ENCODE peak calls at places on chromosomes 5 and 9, in eight cellular contexts. One of them, this sample, is unnamed.

GRCh38 chr9:128081052-128081451 is 13.0 kb downstream of the SLC25A25 start:
- DNase-seq in neural progenitor cell: peak; percentile 81
- DNase-seq in cardiac fibroblast: peak; percentile 91
- DNase-seq in brain microvascular endothelial cell: peak; percentile 91
- DNase-seq in CD4-positive, alpha-beta memory T cell: no peak
- DNase-seq in CD8-positive, alpha-beta memory T cell: no peak
- DNase-seq in transverse colon: no peak
- DNase-seq in Karpas-422: no peak
- DNase-seq in this sample: peak; percentile 53

GRCh38 chr5:91162534-91163381 is 220.4 kb downstream of the ARRDC3 start:
- DNase-seq in neural progenitor cell: no peak
- DNase-seq in cardiac fibroblast: peak; percentile 91
- DNase-seq in brain microvascular endothelial cell: peak; percentile 92
- DNase-seq in CD4-positive, alpha-beta memory T cell: peak; percentile 75
- DNase-seq in CD8-positive, alpha-beta memory T cell: no peak
- DNase-seq in transverse colon: peak; percentile 79
- DNase-seq in Karpas-422: no peak
- DNase-seq in this sample: no peak

GRCh38 chr9:19223724-19224123 is 6.8 kb upstream of the DENND4C start:
- DNase-seq in neural progenitor cell: no peak
- DNase-seq in cardiac fibroblast: no peak
- DNase-seq in brain microvascular endothelial cell: no peak
- DNase-seq in CD4-positive, alpha-beta memory T cell: no peak
- DNase-seq in CD8-positive, alpha-beta memory T cell: no peak
- DNase-seq in transverse colon: no peak
- DNase-seq in Karpas-422: no peak
- DNase-seq in this sample: no peak

GRCh38 chr5:136174021-136174659 is 18.8 kb downstream of the SMIM32 start:
- DNase-seq in neural progenitor cell: peak; percentile 50
- DNase-seq in cardiac fibroblast: peak; percentile 81
- DNase-seq in brain microvascular endothelial cell: peak; percentile 53
- DNase-seq in CD4-positive, alpha-beta memory T cell: no peak
- DNase-seq in CD8-positive, alpha-beta memory T cell: no peak
- DNase-seq in transverse colon: no peak
- DNase-seq in Karpas-422: peak; percentile 75
- DNase-seq in this sample: no peak

GRCh38 chr5:139678751-139679750 is 30.9 kb downstream of the CXXC5 start:
- DNase-seq in neural progenitor cell: no peak
- DNase-seq in cardiac fibroblast: no peak
- DNase-seq in brain microvascular endothelial cell: no peak
- DNase-seq in CD4-positive, alpha-beta memory T cell: no peak
- DNase-seq in CD8-positive, alpha-beta memory T cell: no peak
- DNase-seq in transverse colon: no peak
- DNase-seq in Karpas-422: no peak
- DNase-seq in this sample: no peak

GRCh38 chr9:34010979-34011378 is 37.7 kb downstream of the UBAP2 start:
- DNase-seq in neural progenitor cell: no peak
- DNase-seq in cardiac fibroblast: peak; percentile 19
- DNase-seq in brain microvascular endothelial cell: no peak
- DNase-seq in CD4-positive, alpha-beta memory T cell: no peak
- DNase-seq in CD8-positive, alpha-beta memory T cell: peak; percentile 12
- DNase-seq in transverse colon: no peak
- DNase-seq in Karpas-422: peak; percentile 79
- DNase-seq in this sample: peak; percentile 29

GRCh38 chr9:114539718-114540410 is 34.6 kb upstream of the WHRN start:
- DNase-seq in neural progenitor cell: peak; percentile 16
- DNase-seq in cardiac fibroblast: no peak
- DNase-seq in brain microvascular endothelial cell: no peak
- DNase-seq in CD4-positive, alpha-beta memory T cell: no peak
- DNase-seq in CD8-positive, alpha-beta memory T cell: no peak
- DNase-seq in transverse colon: peak; percentile 25
- DNase-seq in Karpas-422: peak; percentile 64
- DNase-seq in this sample: no peak

GRCh38 chr5:148939676-148940075 is 113.3 kb downstream of the ADRB2 start:
- DNase-seq in neural progenitor cell: no peak
- DNase-seq in cardiac fibroblast: no peak
- DNase-seq in brain microvascular endothelial cell: no peak
- DNase-seq in CD4-positive, alpha-beta memory T cell: no peak
- DNase-seq in CD8-positive, alpha-beta memory T cell: no peak
- DNase-seq in transverse colon: no peak
- DNase-seq in Karpas-422: no peak
- DNase-seq in this sample: no peak

GRCh38 chr5:142323480-142324376 is 1.1 kb downstream of the SPRY4 start:
- DNase-seq in neural progenitor cell: peak; percentile 61
- DNase-seq in cardiac fibroblast: peak; percentile 75
- DNase-seq in brain microvascular endothelial cell: no peak
- DNase-seq in CD4-positive, alpha-beta memory T cell: no peak
- DNase-seq in CD8-positive, alpha-beta memory T cell: no peak
- DNase-seq in transverse colon: peak; percentile 77
- DNase-seq in Karpas-422: no peak
- DNase-seq in this sample: no peak

GRCh38 chr5:102481044-102481715 is 17.6 kb downstream of the SLCO6A1 start:
- DNase-seq in neural progenitor cell: no peak
- DNase-seq in cardiac fibroblast: peak; percentile 12
- DNase-seq in brain microvascular endothelial cell: no peak
- DNase-seq in CD4-positive, alpha-beta memory T cell: no peak
- DNase-seq in CD8-positive, alpha-beta memory T cell: no peak
- DNase-seq in transverse colon: no peak
- DNase-seq in Karpas-422: no peak
- DNase-seq in this sample: no peak

GRCh38 chr5:78544531-78545200 is 103.9 kb downstream of the LHFPL2 start:
- DNase-seq in neural progenitor cell: no peak
- DNase-seq in cardiac fibroblast: peak; percentile 92
- DNase-seq in brain microvascular endothelial cell: peak; percentile 90
- DNase-seq in CD4-positive, alpha-beta memory T cell: no peak
- DNase-seq in CD8-positive, alpha-beta memory T cell: no peak
- DNase-seq in transverse colon: peak; percentile 21
- DNase-seq in Karpas-422: no peak
- DNase-seq in this sample: no peak

GRCh38 chr5:35230043-35230611 is at the start of gene PRLR:
- DNase-seq in neural progenitor cell: peak; percentile 47
- DNase-seq in cardiac fibroblast: peak; percentile 32
- DNase-seq in brain microvascular endothelial cell: peak; percentile 3
- DNase-seq in CD4-positive, alpha-beta memory T cell: no peak
- DNase-seq in CD8-positive, alpha-beta memory T cell: no peak
- DNase-seq in transverse colon: peak; percentile 62
- DNase-seq in Karpas-422: no peak
- DNase-seq in this sample: no peak

GRCh38 chr5:145856285-145856818 is 16.5 kb downstream of the GRXCR2 start:
- DNase-seq in neural progenitor cell: peak; percentile 73
- DNase-seq in cardiac fibroblast: peak; percentile 60
- DNase-seq in brain microvascular endothelial cell: peak; percentile 82
- DNase-seq in CD4-positive, alpha-beta memory T cell: no peak
- DNase-seq in CD8-positive, alpha-beta memory T cell: no peak
- DNase-seq in transverse colon: peak; percentile 26
- DNase-seq in Karpas-422: no peak
- DNase-seq in this sample: no peak

GRCh38 chr9:91029621-91030361 is 228.2 kb downstream of the SYK start:
- DNase-seq in neural progenitor cell: no peak
- DNase-seq in cardiac fibroblast: no peak
- DNase-seq in brain microvascular endothelial cell: peak; percentile 15
- DNase-seq in CD4-positive, alpha-beta memory T cell: no peak
- DNase-seq in CD8-positive, alpha-beta memory T cell: no peak
- DNase-seq in transverse colon: no peak
- DNase-seq in Karpas-422: no peak
- DNase-seq in this sample: no peak

GRCh38 chr5:172760136-172760535 is 10.9 kb downstream of the DUSP1 start:
- DNase-seq in neural progenitor cell: no peak
- DNase-seq in cardiac fibroblast: no peak
- DNase-seq in brain microvascular endothelial cell: no peak
- DNase-seq in CD4-positive, alpha-beta memory T cell: no peak
- DNase-seq in CD8-positive, alpha-beta memory T cell: no peak
- DNase-seq in transverse colon: no peak
- DNase-seq in Karpas-422: no peak
- DNase-seq in this sample: no peak

GRCh38 chr5:32076699-32077695 is 97.1 kb downstream of the GOLPH3 start:
- DNase-seq in neural progenitor cell: peak; percentile 62
- DNase-seq in cardiac fibroblast: peak; percentile 71
- DNase-seq in brain microvascular endothelial cell: peak; percentile 47
- DNase-seq in CD4-positive, alpha-beta memory T cell: no peak
- DNase-seq in CD8-positive, alpha-beta memory T cell: peak; percentile 37
- DNase-seq in transverse colon: peak; percentile 27
- DNase-seq in Karpas-422: peak; percentile 80
- DNase-seq in this sample: peak; percentile 59

GRCh38 chr5:127686424-127686823 is 16.8 kb upstream of the CCDC192 start:
- DNase-seq in neural progenitor cell: no peak
- DNase-seq in cardiac fibroblast: no peak
- DNase-seq in brain microvascular endothelial cell: no peak
- DNase-seq in CD4-positive, alpha-beta memory T cell: no peak
- DNase-seq in CD8-positive, alpha-beta memory T cell: no peak
- DNase-seq in transverse colon: no peak
- DNase-seq in Karpas-422: no peak
- DNase-seq in this sample: no peak

GRCh38 chr5:132821791-132822190 is 8.7 kb downstream of the SHROOM1 start:
- DNase-seq in neural progenitor cell: no peak
- DNase-seq in cardiac fibroblast: no peak
- DNase-seq in brain microvascular endothelial cell: no peak
- DNase-seq in CD4-positive, alpha-beta memory T cell: no peak
- DNase-seq in CD8-positive, alpha-beta memory T cell: no peak
- DNase-seq in transverse colon: no peak
- DNase-seq in Karpas-422: peak; percentile 29
- DNase-seq in this sample: no peak

GRCh38 chr5:140926903-140927573 is 939 bp downstream of the PCDHAC1 start:
- DNase-seq in neural progenitor cell: peak; percentile 70
- DNase-seq in cardiac fibroblast: peak; percentile 11
- DNase-seq in brain microvascular endothelial cell: no peak
- DNase-seq in CD4-positive, alpha-beta memory T cell: no peak
- DNase-seq in CD8-positive, alpha-beta memory T cell: no peak
- DNase-seq in transverse colon: no peak
- DNase-seq in Karpas-422: no peak
- DNase-seq in this sample: peak; percentile 13

GRCh38 chr9:16627967-16628366 is 242.5 kb downstream of the BNC2 start:
- DNase-seq in neural progenitor cell: no peak
- DNase-seq in cardiac fibroblast: peak; percentile 93
- DNase-seq in brain microvascular endothelial cell: peak; percentile 94
- DNase-seq in CD4-positive, alpha-beta memory T cell: no peak
- DNase-seq in CD8-positive, alpha-beta memory T cell: no peak
- DNase-seq in transverse colon: no peak
- DNase-seq in Karpas-422: no peak
- DNase-seq in this sample: no peak

GRCh38 chr9:6552033-6552737 is 93.3 kb downstream of the GLDC start:
- DNase-seq in neural progenitor cell: no peak
- DNase-seq in cardiac fibroblast: peak; percentile 62
- DNase-seq in brain microvascular endothelial cell: peak; percentile 52
- DNase-seq in CD4-positive, alpha-beta memory T cell: no peak
- DNase-seq in CD8-positive, alpha-beta memory T cell: no peak
- DNase-seq in transverse colon: no peak
- DNase-seq in Karpas-422: peak; percentile 25
- DNase-seq in this sample: no peak

GRCh38 chr5:170752257-170753215 is 31.0 kb upstream of the GABRP start:
- DNase-seq in neural progenitor cell: no peak
- DNase-seq in cardiac fibroblast: no peak
- DNase-seq in brain microvascular endothelial cell: no peak
- DNase-seq in CD4-positive, alpha-beta memory T cell: no peak
- DNase-seq in CD8-positive, alpha-beta memory T cell: no peak
- DNase-seq in transverse colon: peak; percentile 15
- DNase-seq in Karpas-422: no peak
- DNase-seq in this sample: peak; percentile 53

DNA sequence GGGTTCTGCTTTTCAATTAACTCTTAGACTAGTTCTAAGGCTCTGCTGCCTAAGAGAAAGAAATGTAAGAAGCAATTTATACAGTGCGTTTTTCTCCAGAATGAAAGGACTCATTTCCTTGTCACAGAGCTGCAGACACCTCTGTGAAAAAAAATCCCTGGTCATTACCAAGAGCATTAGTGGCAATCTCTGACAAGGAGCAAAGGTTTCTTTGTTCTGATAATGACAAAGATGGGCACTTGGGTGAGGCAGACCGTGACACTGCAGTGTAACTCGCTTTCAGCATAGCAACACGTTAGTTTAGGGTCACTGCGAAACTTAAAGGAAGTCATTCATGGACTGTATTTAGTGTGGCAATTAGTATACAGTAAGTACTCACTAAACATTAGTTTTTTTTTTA is 519.9 kb upstream of the C9orf72 start:
- DNase-seq in neural progenitor cell: no peak
- DNase-seq in cardiac fibroblast: no peak
- DNase-seq in brain microvascular endothelial cell: no peak
- DNase-seq in CD4-positive, alpha-beta memory T cell: no peak
- DNase-seq in CD8-positive, alpha-beta memory T cell: no peak
- DNase-seq in transverse colon: no peak
- DNase-seq in Karpas-422: no peak
- DNase-seq in this sample: no peak
- H3K4me3 ChIP-seq in neural progenitor cell: no peak overlapping the region
- H3K4me3 ChIP-seq in cardiac fibroblast: no peak overlapping the region
- H3K4me3 ChIP-seq in brain microvascular endothelial cell: no peak overlapping the region
- H3K4me3 ChIP-seq in CD4-positive, alpha-beta memory T cell: no peak overlapping the region
- H3K4me3 ChIP-seq in CD8-positive, alpha-beta memory T cell: no peak overlapping the region
- H3K4me3 ChIP-seq in transverse colon: no peak overlapping the region
- H3K4me3 ChIP-seq in Karpas-422: no peak overlapping the region
- H3K4me3 ChIP-seq in this sample: no peak overlapping the region

GRCh38 chr9:30688801-30689200 is 1695.6 kb upstream of the ACO1 start:
- DNase-seq in neural progenitor cell: no peak
- DNase-seq in cardiac fibroblast: no peak
- DNase-seq in brain microvascular endothelial cell: no peak
- DNase-seq in CD4-positive, alpha-beta memory T cell: no peak
- DNase-seq in CD8-positive, alpha-beta memory T cell: no peak
- DNase-seq in transverse colon: no peak
- DNase-seq in Karpas-422: no peak
- DNase-seq in this sample: no peak
- H3K4me3 ChIP-seq in neural progenitor cell: no peak overlapping the region
- H3K4me3 ChIP-seq in cardiac fibroblast: no peak overlapping the region
- H3K4me3 ChIP-seq in brain microvascular endothelial cell: no peak overlapping the region
- H3K4me3 ChIP-seq in CD4-positive, alpha-beta memory T cell: no peak overlapping the region
- H3K4me3 ChIP-seq in CD8-positive, alpha-beta memory T cell: no peak overlapping the region
- H3K4me3 ChIP-seq in transverse colon: no peak overlapping the region
- H3K4me3 ChIP-seq in Karpas-422: no peak overlapping the region
- H3K4me3 ChIP-seq in this sample: no peak overlapping the region

GRCh38 chr9:133707065-133707760 is 30.9 kb downstream of the SARDH start:
- DNase-seq in neural progenitor cell: no peak
- DNase-seq in cardiac fibroblast: peak; percentile 95
- DNase-seq in brain microvascular endothelial cell: peak; percentile 81
- DNase-seq in CD4-positive, alpha-beta memory T cell: no peak
- DNase-seq in CD8-positive, alpha-beta memory T cell: no peak
- DNase-seq in transverse colon: no peak
- DNase-seq in Karpas-422: no peak
- DNase-seq in this sample: peak; percentile 6
- H3K4me3 ChIP-seq in neural progenitor cell: no peak overlapping the region
- H3K4me3 ChIP-seq in cardiac fibroblast: no peak overlapping the region
- H3K4me3 ChIP-seq in brain microvascular endothelial cell: no peak overlapping the region
- H3K4me3 ChIP-seq in CD4-positive, alpha-beta memory T cell: no peak overlapping the region
- H3K4me3 ChIP-seq in CD8-positive, alpha-beta memory T cell: no peak overlapping the region
- H3K4me3 ChIP-seq in transverse colon: no peak overlapping the region
- H3K4me3 ChIP-seq in Karpas-422: no peak overlapping the region
- H3K4me3 ChIP-seq in this sample: no peak overlapping the region

DNA sequence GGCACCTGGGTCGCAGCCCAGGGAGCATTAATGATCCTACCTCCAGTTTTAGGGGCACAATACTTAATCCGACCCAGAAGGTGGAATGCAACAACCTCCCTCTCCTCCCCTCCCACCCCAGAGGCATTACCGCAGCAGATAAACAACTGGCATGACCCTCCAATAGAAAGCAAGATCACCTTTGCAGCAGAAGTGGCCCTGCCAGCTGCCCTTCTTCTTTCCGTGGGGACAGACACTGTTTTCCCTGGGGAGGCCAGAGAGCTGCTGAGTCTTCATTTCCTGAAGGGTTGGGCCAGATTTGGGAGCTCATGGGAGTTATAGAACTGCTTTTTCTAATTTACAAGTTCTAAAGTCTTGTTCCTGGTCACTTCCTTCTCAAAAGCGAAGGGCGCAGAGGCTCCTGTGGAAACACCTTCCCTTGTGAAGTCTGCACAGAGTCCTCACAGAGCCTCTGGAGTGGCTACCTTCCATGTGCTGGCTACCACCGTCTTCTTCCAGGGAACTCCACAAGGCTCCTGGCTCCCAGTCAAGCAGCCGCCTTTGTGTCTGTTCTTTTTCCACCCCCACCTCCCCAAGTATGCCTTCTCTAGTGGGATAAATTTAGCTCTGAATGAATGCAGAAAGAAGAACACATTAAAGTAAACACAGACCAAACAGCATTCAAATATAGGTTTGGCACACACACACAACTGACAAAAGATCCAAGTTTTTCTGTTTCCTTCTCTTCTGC is 8.0 kb upstream of the PALM2AKAP2 start:
- DNase-seq in neural progenitor cell: no peak
- DNase-seq in cardiac fibroblast: peak; percentile 55
- DNase-seq in brain microvascular endothelial cell: no peak
- DNase-seq in CD4-positive, alpha-beta memory T cell: no peak
- DNase-seq in CD8-positive, alpha-beta memory T cell: no peak
- DNase-seq in transverse colon: no peak
- DNase-seq in Karpas-422: no peak
- DNase-seq in this sample: no peak
- H3K4me3 ChIP-seq in neural progenitor cell: no peak overlapping the region
- H3K4me3 ChIP-seq in cardiac fibroblast: no peak overlapping the region
- H3K4me3 ChIP-seq in brain microvascular endothelial cell: no peak overlapping the region
- H3K4me3 ChIP-seq in CD4-positive, alpha-beta memory T cell: no peak overlapping the region
- H3K4me3 ChIP-seq in CD8-positive, alpha-beta memory T cell: no peak overlapping the region
- H3K4me3 ChIP-seq in transverse colon: no peak overlapping the region
- H3K4me3 ChIP-seq in Karpas-422: no peak overlapping the region
- H3K4me3 ChIP-seq in this sample: no peak overlapping the region

This sample was measured in BE2C.